ENCODE peak calls at places on chromosomes 4 and X, in eight cellular contexts. One of them, this sample, is unnamed.

GRCh38 chrX:40314070-40314469 is 216.3 kb upstream of the BCOR start:
- DNase-seq in posterior cingulate gyrus: peak; percentile 48
- DNase-seq in activated T-helper 1 cell treated with anti-CD3 and anti-CD28 coated beads, Interleukin-2, amount 50 U/mL, for 16 hours: no peak
- DNase-seq in H54: no peak
- DNase-seq in GM04504: no peak
- DNase-seq in GM18507: no peak
- DNase-seq in LoVo: no peak
- DNase-seq in amniotic stem cell: no peak
- DNase-seq in this sample: no peak

GRCh38 chr4:26372525-26373172 is 51.8 kb downstream of the RBPJ start:
- DNase-seq in posterior cingulate gyrus: no peak
- DNase-seq in activated T-helper 1 cell treated with anti-CD3 and anti-CD28 coated beads, Interleukin-2, amount 50 U/mL, for 16 hours: no peak
- DNase-seq in H54: no peak
- DNase-seq in GM04504: no peak
- DNase-seq in GM18507: peak; percentile 28
- DNase-seq in LoVo: peak; percentile 30
- DNase-seq in amniotic stem cell: no peak
- DNase-seq in this sample: no peak

GRCh38 chr4:123233409-123233808 is 163.2 kb upstream of the SPRY1 start:
- DNase-seq in posterior cingulate gyrus: no peak
- DNase-seq in activated T-helper 1 cell treated with anti-CD3 and anti-CD28 coated beads, Interleukin-2, amount 50 U/mL, for 16 hours: no peak
- DNase-seq in H54: no peak
- DNase-seq in GM04504: no peak
- DNase-seq in GM18507: no peak
- DNase-seq in LoVo: no peak
- DNase-seq in amniotic stem cell: no peak
- DNase-seq in this sample: no peak

GRCh38 chr4:8614365-8615193 is 22.0 kb downstream of the CPZ start:
- DNase-seq in posterior cingulate gyrus: no peak
- DNase-seq in activated T-helper 1 cell treated with anti-CD3 and anti-CD28 coated beads, Interleukin-2, amount 50 U/mL, for 16 hours: no peak
- DNase-seq in H54: no peak
- DNase-seq in GM04504: no peak
- DNase-seq in GM18507: no peak
- DNase-seq in LoVo: no peak
- DNase-seq in amniotic stem cell: no peak
- DNase-seq in this sample: no peak

GRCh38 chrX:24498975-24499374 is 33.9 kb downstream of the PDK3 start:
- DNase-seq in posterior cingulate gyrus: no peak
- DNase-seq in activated T-helper 1 cell treated with anti-CD3 and anti-CD28 coated beads, Interleukin-2, amount 50 U/mL, for 16 hours: no peak
- DNase-seq in H54: no peak
- DNase-seq in GM04504: no peak
- DNase-seq in GM18507: no peak
- DNase-seq in LoVo: peak; percentile 26
- DNase-seq in amniotic stem cell: peak; percentile 0
- DNase-seq in this sample: no peak

GRCh38 chrX:20947411-20947912 is 426.8 kb upstream of the CNKSR2 start:
- DNase-seq in posterior cingulate gyrus: no peak
- DNase-seq in activated T-helper 1 cell treated with anti-CD3 and anti-CD28 coated beads, Interleukin-2, amount 50 U/mL, for 16 hours: no peak
- DNase-seq in H54: no peak
- DNase-seq in GM04504: no peak
- DNase-seq in GM18507: no peak
- DNase-seq in LoVo: no peak
- DNase-seq in amniotic stem cell: no peak
- DNase-seq in this sample: no peak

GRCh38 chr4:96676754-96677435 is 837.0 kb downstream of the PDHA2 start:
- DNase-seq in posterior cingulate gyrus: no peak
- DNase-seq in activated T-helper 1 cell treated with anti-CD3 and anti-CD28 coated beads, Interleukin-2, amount 50 U/mL, for 16 hours: no peak
- DNase-seq in H54: no peak
- DNase-seq in GM04504: no peak
- DNase-seq in GM18507: no peak
- DNase-seq in LoVo: no peak
- DNase-seq in amniotic stem cell: no peak
- DNase-seq in this sample: no peak

GRCh38 chr4:2356123-2357069 is 62.0 kb downstream of the ZFYVE28 start:
- DNase-seq in posterior cingulate gyrus: no peak
- DNase-seq in activated T-helper 1 cell treated with anti-CD3 and anti-CD28 coated beads, Interleukin-2, amount 50 U/mL, for 16 hours: no peak
- DNase-seq in H54: no peak
- DNase-seq in GM04504: no peak
- DNase-seq in GM18507: no peak
- DNase-seq in LoVo: no peak
- DNase-seq in amniotic stem cell: no peak
- DNase-seq in this sample: no peak

GRCh38 chrX:71198066-71198465 is 25.0 kb upstream of the GJB1 start:
- DNase-seq in posterior cingulate gyrus: no peak
- DNase-seq in activated T-helper 1 cell treated with anti-CD3 and anti-CD28 coated beads, Interleukin-2, amount 50 U/mL, for 16 hours: no peak
- DNase-seq in H54: no peak
- DNase-seq in GM04504: no peak
- DNase-seq in GM18507: no peak
- DNase-seq in LoVo: no peak
- DNase-seq in amniotic stem cell: no peak
- DNase-seq in this sample: no peak

GRCh38 chr4:77798385-77798784 is 20.8 kb downstream of the CNOT6L start:
- DNase-seq in posterior cingulate gyrus: no peak
- DNase-seq in activated T-helper 1 cell treated with anti-CD3 and anti-CD28 coated beads, Interleukin-2, amount 50 U/mL, for 16 hours: no peak
- DNase-seq in H54: no peak
- DNase-seq in GM04504: no peak
- DNase-seq in GM18507: no peak
- DNase-seq in LoVo: no peak
- DNase-seq in amniotic stem cell: no peak
- DNase-seq in this sample: no peak

This sample was measured in stimulated activated CD8-positive, alpha-beta memory T cell treated with anti-CD3 and anti-CD28 coated beads, Interleukin-4, amount 100 ng/mL, for 4 hours.